ENCODE peak calls at places on chromosome 14, in ten cellular contexts. T is CD4-positive, alpha-beta T cell; L is Calu3; M is ovary; H is cardiac fibroblast; C is esophagus squamous epithelium; E is bronchial epithelial cell; Y is pancreas; P is AG09319; U is GM23338. K is an unnamed sample.
A peak's percentile ranks its signal among the peaks of the same experiment; 100 is the strongest.

GRCh38 chr14:72730468-72730867 is 163.4 kb downstream of the DPF3 start:
- DNase-seq in T (no peak), L (no peak), M (no peak), H (no peak), C (no peak), E (no peak), Y (no peak), P (no peak), U (no peak), K (no peak)

GRCh38 chr14:88095791-88096190 is 90.9 kb downstream of the GPR65 start:
- DNase-seq in T (no peak), L (no peak), M (no peak), H (no peak), C (no peak), E (no peak), Y (no peak), P (no peak), U (no peak), K (no peak)

GRCh38 chr14:30375280-30375892 is 183.6 kb upstream of the G2E3 start:
- DNase-seq in T (peak; percentile 59), L (peak; percentile 67), M (peak; percentile 19), H (peak; percentile 71), C (no peak), E (peak; percentile 53), Y (peak; percentile 81), P (peak; percentile 10), U (peak; percentile 81), K (peak; percentile 24)

GRCh38 chr14:105060751-105061427 is 4.3 kb downstream of the GPR132 start:
- DNase-seq in T (peak; percentile 51), L (no peak), M (no peak), H (no peak), C (no peak), E (no peak), Y (no peak), P (no peak), U (no peak), K (no peak)

GRCh38 chr14:76812093-76812421 is 625 bp downstream of the ANGEL1 start:
- DNase-seq in T (no peak), L (no peak), M (no peak), H (no peak), C (no peak), E (no peak), Y (no peak), P (no peak), U (peak; percentile 34), K (no peak)

GRCh38 chr14:79584679-79585078 is 626.6 kb downstream of the DIO2 start:
- DNase-seq in T (no peak), L (peak; percentile 1), M (no peak), H (peak; percentile 92), C (no peak), E (peak; percentile 90), Y (no peak), P (peak; percentile 39), U (no peak), K (no peak)

GRCh38 chr14:91038439-91038838 is 22.0 kb downstream of the RPS6KA5 start:
- DNase-seq in T (no peak), L (no peak), M (no peak), H (peak; percentile 71), C (no peak), E (peak; percentile 91), Y (no peak), P (no peak), U (no peak), K (no peak)

GRCh38 chr14:100894416-100894815 is 9.1 kb downstream of the RTL1 start:
- DNase-seq in T (no peak), L (no peak), M (no peak), H (no peak), C (no peak), E (no peak), Y (no peak), P (no peak), U (no peak), K (no peak)

GRCh38 chr14:103078860-103079587 is 5.0 kb upstream of the LBHD2 start:
- DNase-seq in T (no peak), L (no peak), M (no peak), H (no peak), C (no peak), E (no peak), Y (no peak), P (no peak), U (no peak), K (no peak)

GRCh38 chr14:81536125-81536771 is 2.6 kb upstream of the SEL1L start:
- DNase-seq in T (no peak), L (no peak), M (no peak), H (peak; percentile 50), C (no peak), E (peak; percentile 78), Y (peak; percentile 50), P (no peak), U (no peak), K (no peak)

GRCh38 chr14:32826404-32827082 is 112.1 kb upstream of the NPAS3 start:
- DNase-seq in T (no peak), L (no peak), M (no peak), H (peak; percentile 60), C (no peak), E (no peak), Y (no peak), P (no peak), U (peak; percentile 61), K (no peak)

GRCh38 chr14:25090716-25091454 is 40.9 kb upstream of the STXBP6 start:
- DNase-seq in T (no peak), L (peak; percentile 60), M (no peak), H (peak; percentile 58), C (no peak), E (peak; percentile 74), Y (peak; percentile 61), P (no peak), U (peak; percentile 54), K (no peak)

GRCh38 chr14:95515523-95516517 is 630 bp downstream of the SYNE3 start:
- DNase-seq in T (peak; percentile 80), L (peak; percentile 66), M (peak; percentile 59), H (peak; percentile 58), C (no peak), E (no peak), Y (peak; percentile 49), P (no peak), U (peak; percentile 78), K (peak; percentile 89)
- TF ChIP-seq CTCF in T (peak; percentile 64), L (peak; percentile 37), M (no peak), H (peak; percentile 39), C (peak; percentile 45), E (peak; percentile 19), Y (peak; percentile 8), P (peak; percentile 22), U (peak; percentile 25), K (no peak)

GRCh38 chr14:36646664-36647416 is 14.8 kb upstream of the PAX9 start:
- DNase-seq in T (no peak), L (peak; percentile 44), M (no peak), H (no peak), C (no peak), E (no peak), Y (peak; percentile 11), P (no peak), U (peak; percentile 67), K (no peak)

GRCh38 chr14:36649872-36650650 is 11.6 kb upstream of the PAX9 start:
- DNase-seq in T (no peak), L (no peak), M (no peak), H (no peak), C (no peak), E (no peak), Y (no peak), P (no peak), U (no peak), K (no peak)

GRCh38 chr14:36647417-36647826 is 14.2 kb upstream of the PAX9 start:
- DNase-seq in T (no peak), L (no peak), M (no peak), H (no peak), C (no peak), E (no peak), Y (no peak), P (no peak), U (peak; percentile 47), K (no peak)

GRCh38 chr14:36652542-36653201 is 9.0 kb upstream of the PAX9 start:
- DNase-seq in T (no peak), L (no peak), M (no peak), H (no peak), C (no peak), E (no peak), Y (no peak), P (no peak), U (no peak), K (no peak)

DNA sequence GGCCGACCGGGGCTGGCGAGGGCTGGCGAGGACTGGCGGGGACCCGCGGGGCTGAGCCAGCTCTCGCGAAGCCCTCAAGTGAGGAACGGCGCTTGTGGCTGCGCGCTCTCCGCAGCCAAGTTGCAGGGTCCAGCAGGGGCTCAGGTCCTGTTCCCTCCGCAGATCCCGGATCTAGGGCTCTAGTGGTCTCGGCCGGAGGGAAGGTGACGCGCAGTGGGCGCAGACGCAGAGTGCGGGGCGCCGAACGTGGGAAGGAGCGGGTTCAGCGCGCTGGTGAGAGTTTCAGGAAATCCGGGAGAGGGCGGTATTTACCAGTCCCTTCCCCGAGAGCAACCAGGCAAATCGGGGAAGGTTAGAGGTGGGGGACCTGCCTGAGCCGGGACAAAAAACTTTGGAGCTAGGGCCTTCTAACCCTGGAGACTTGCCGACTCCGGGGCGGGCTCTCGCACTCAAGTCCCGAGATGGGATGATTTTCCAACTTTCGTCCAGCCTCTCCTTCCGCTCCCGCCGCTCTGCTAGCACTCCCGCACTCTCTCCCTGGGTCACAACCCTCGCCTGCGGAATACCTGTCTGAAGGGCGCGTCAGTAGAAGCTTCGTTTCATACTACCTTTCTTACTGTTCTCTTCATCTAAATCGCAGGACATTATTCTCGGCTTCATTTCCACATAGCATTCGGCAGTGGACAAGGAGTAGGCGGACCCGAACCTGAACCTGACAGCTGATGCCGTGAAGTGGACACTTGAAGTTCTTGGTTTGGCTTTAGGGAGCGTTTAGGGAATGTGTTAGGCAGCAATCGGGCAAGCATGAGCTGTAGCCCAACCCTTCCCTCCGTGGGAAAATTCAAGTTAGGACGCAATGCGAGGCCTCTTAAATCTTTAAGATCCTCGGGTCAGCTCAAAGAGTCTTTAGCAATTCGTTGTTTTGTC is 13.6 kb upstream of the PAX9 start:
- DNase-seq in T (no peak), L (peak; percentile 63), M (no peak), H (peak; percentile 56), C (no peak), E (peak; percentile 48), Y (peak; percentile 36), P (no peak), U (peak; percentile 91), K (no peak)
- TF ChIP-seq CTCF in T (no peak), L (peak; percentile 55), M (no peak), H (peak; percentile 57), C (peak; percentile 61), E (peak; percentile 84), Y (peak; percentile 29), P (peak; percentile 69), U (peak; percentile 64), K (no peak)

DNA sequence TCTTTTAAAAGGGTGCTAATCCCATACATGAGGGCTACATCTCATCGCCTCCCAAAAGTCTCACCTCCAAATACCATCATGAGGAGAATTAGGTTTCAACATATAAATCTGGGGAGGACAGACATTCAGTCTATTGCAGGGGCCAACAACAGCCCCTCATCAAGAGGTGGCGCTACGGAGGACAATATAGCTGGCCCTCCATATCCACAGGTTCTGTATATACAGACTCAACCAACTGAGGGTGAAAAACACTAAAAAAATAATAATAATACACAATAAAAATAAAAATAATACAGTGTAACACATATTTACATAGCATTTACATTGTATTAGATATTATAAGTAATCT is 19.1 kb upstream of the PCNX1 start:
- DNase-seq in T (no peak), L (no peak), M (no peak), H (no peak), C (no peak), E (no peak), Y (no peak), P (no peak), U (peak; percentile 40), K (no peak)
- TF ChIP-seq CTCF in T (no peak), L (no peak), M (no peak), H (no peak), C (no peak), E (no peak), Y (no peak), P (no peak), U (peak; percentile 47), K (no peak)

GRCh38 chr14:23481992-23482813 is 12.7 kb downstream of the NGDN start:
- DNase-seq in T (no peak), L (no peak), M (no peak), H (no peak), C (no peak), E (no peak), Y (no peak), P (no peak), U (peak; percentile 73), K (no peak)
- TF ChIP-seq CTCF in T (no peak), L (no peak), M (no peak), H (no peak), C (no peak), E (no peak), Y (no peak), P (no peak), U (peak; percentile 71), K (no peak)

K was measured in activated B cell treated with CpG ODN at 0.5 μM for 24 hours.